ENCODE peak calls at places on chromosome 10, in nine cellular contexts. One of them, this sample, is unnamed.

GRCh38 chr10:62248465-62248864 is 20.2 kb downstream of the RTKN2 start:
- DNase-seq in activated CD4-positive, alpha-beta T cell treated with anti-CD3 and anti-CD28 coated beads, Interleukin-2, amount 50 U/mL, for 24 hours: no peak
- DNase-seq in germinal center: no peak
- DNase-seq in Peyer's patch: no peak
- DNase-seq in fibroblast of the aortic adventitia: peak
- DNase-seq in adrenal gland: no peak
- DNase-seq in GM12865: no peak
- DNase-seq in NCI-H1092: no peak
- DNase-seq in A549: no peak
- DNase-seq in this sample: no peak

GRCh38 chr10:126118476-126118875 is 222.1 kb downstream of the FANK1 start:
- DNase-seq in GM12865: no peak
- DNase-seq in germinal center: no peak
- DNase-seq in NCI-H1092: no peak
- DNase-seq in adrenal gland: no peak
- DNase-seq in Peyer's patch: no peak
- DNase-seq in activated CD4-positive, alpha-beta T cell treated with anti-CD3 and anti-CD28 coated beads, Interleukin-2, amount 50 U/mL, for 24 hours: no peak
- DNase-seq in fibroblast of the aortic adventitia: no peak
- DNase-seq in A549: no peak
- DNase-seq in this sample: no peak

GRCh38 chr10:5589071-5589962 is 64.6 kb downstream of the CALML3 start:
- DNase-seq in adrenal gland: no peak
- DNase-seq in activated CD4-positive, alpha-beta T cell treated with anti-CD3 and anti-CD28 coated beads, Interleukin-2, amount 50 U/mL, for 24 hours: no peak
- DNase-seq in NCI-H1092: no peak
- DNase-seq in GM12865: no peak
- DNase-seq in A549: no peak
- DNase-seq in Peyer's patch: no peak
- DNase-seq in fibroblast of the aortic adventitia: no peak
- DNase-seq in germinal center: no peak
- DNase-seq in this sample: no peak

GRCh38 chr10:34670101-34670500 is 145.0 kb downstream of the PARD3 start:
- DNase-seq in Peyer's patch: no peak
- DNase-seq in activated CD4-positive, alpha-beta T cell treated with anti-CD3 and anti-CD28 coated beads, Interleukin-2, amount 50 U/mL, for 24 hours: no peak
- DNase-seq in fibroblast of the aortic adventitia: no peak
- DNase-seq in GM12865: no peak
- DNase-seq in germinal center: no peak
- DNase-seq in adrenal gland: no peak
- DNase-seq in NCI-H1092: no peak
- DNase-seq in A549: no peak
- DNase-seq in this sample: no peak

GRCh38 chr10:13526952-13527863 is 1.6 kb downstream of the BEND7 start:
- DNase-seq in NCI-H1092: no peak
- DNase-seq in fibroblast of the aortic adventitia: peak
- DNase-seq in germinal center: no peak
- DNase-seq in A549: peak
- DNase-seq in GM12865: no peak
- DNase-seq in activated CD4-positive, alpha-beta T cell treated with anti-CD3 and anti-CD28 coated beads, Interleukin-2, amount 50 U/mL, for 24 hours: no peak
- DNase-seq in adrenal gland: no peak
- DNase-seq in Peyer's patch: no peak
- DNase-seq in this sample: no peak

GRCh38 chr10:1939016-1939415 is 201.7 kb upstream of the ADARB2 start:
- DNase-seq in germinal center: no peak
- DNase-seq in NCI-H1092: no peak
- DNase-seq in Peyer's patch: no peak
- DNase-seq in activated CD4-positive, alpha-beta T cell treated with anti-CD3 and anti-CD28 coated beads, Interleukin-2, amount 50 U/mL, for 24 hours: peak
- DNase-seq in A549: no peak
- DNase-seq in fibroblast of the aortic adventitia: no peak
- DNase-seq in adrenal gland: no peak
- DNase-seq in GM12865: no peak
- DNase-seq in this sample: no peak

GRCh38 chr10:34677591-34677990 is 137.5 kb downstream of the PARD3 start:
- DNase-seq in Peyer's patch: no peak
- DNase-seq in A549: no peak
- DNase-seq in activated CD4-positive, alpha-beta T cell treated with anti-CD3 and anti-CD28 coated beads, Interleukin-2, amount 50 U/mL, for 24 hours: no peak
- DNase-seq in GM12865: no peak
- DNase-seq in NCI-H1092: no peak
- DNase-seq in fibroblast of the aortic adventitia: no peak
- DNase-seq in germinal center: no peak
- DNase-seq in adrenal gland: no peak
- DNase-seq in this sample: no peak

GRCh38 chr10:79390551-79391229 is 43.4 kb downstream of the PPIF start:
- DNase-seq in germinal center: peak
- DNase-seq in NCI-H1092: no peak
- DNase-seq in Peyer's patch: peak
- DNase-seq in activated CD4-positive, alpha-beta T cell treated with anti-CD3 and anti-CD28 coated beads, Interleukin-2, amount 50 U/mL, for 24 hours: no peak
- DNase-seq in fibroblast of the aortic adventitia: no peak
- DNase-seq in A549: no peak
- DNase-seq in GM12865: peak
- DNase-seq in adrenal gland: peak
- DNase-seq in this sample: peak

GRCh38 chr10:49649294-49649693 is 30.2 kb upstream of the C10orf53 start:
- DNase-seq in GM12865: peak
- DNase-seq in adrenal gland: no peak
- DNase-seq in A549: no peak
- DNase-seq in activated CD4-positive, alpha-beta T cell treated with anti-CD3 and anti-CD28 coated beads, Interleukin-2, amount 50 U/mL, for 24 hours: no peak
- DNase-seq in NCI-H1092: no peak
- DNase-seq in Peyer's patch: no peak
- DNase-seq in fibroblast of the aortic adventitia: no peak
- DNase-seq in germinal center: peak
- DNase-seq in this sample: no peak

GRCh38 chr10:98255146-98255877 is 12.7 kb downstream of the LOXL4 start:
- DNase-seq in A549: no peak
- DNase-seq in Peyer's patch: no peak
- DNase-seq in NCI-H1092: no peak
- DNase-seq in adrenal gland: no peak
- DNase-seq in activated CD4-positive, alpha-beta T cell treated with anti-CD3 and anti-CD28 coated beads, Interleukin-2, amount 50 U/mL, for 24 hours: no peak
- DNase-seq in germinal center: no peak
- DNase-seq in GM12865: no peak
- DNase-seq in fibroblast of the aortic adventitia: no peak
- DNase-seq in this sample: no peak

GRCh38 chr10:27330074-27330473 is 89.5 kb upstream of the ACBD5 start:
- DNase-seq in germinal center: no peak
- DNase-seq in A549: no peak
- DNase-seq in adrenal gland: no peak
- DNase-seq in NCI-H1092: no peak
- DNase-seq in GM12865: no peak
- DNase-seq in fibroblast of the aortic adventitia: no peak
- DNase-seq in activated CD4-positive, alpha-beta T cell treated with anti-CD3 and anti-CD28 coated beads, Interleukin-2, amount 50 U/mL, for 24 hours: no peak
- DNase-seq in Peyer's patch: no peak
- DNase-seq in this sample: no peak

GRCh38 chr10:47405829-47406547 is 21.9 kb upstream of the ZNF488 start:
- DNase-seq in activated CD4-positive, alpha-beta T cell treated with anti-CD3 and anti-CD28 coated beads, Interleukin-2, amount 50 U/mL, for 24 hours: no peak
- DNase-seq in GM12865: no peak
- DNase-seq in A549: no peak
- DNase-seq in NCI-H1092: no peak
- DNase-seq in fibroblast of the aortic adventitia: no peak
- DNase-seq in germinal center: no peak
- DNase-seq in adrenal gland: no peak
- DNase-seq in Peyer's patch: no peak
- DNase-seq in this sample: no peak

GRCh38 chr10:67110286-67110685 is 184.4 kb downstream of the LRRTM3 start:
- DNase-seq in fibroblast of the aortic adventitia: no peak
- DNase-seq in germinal center: no peak
- DNase-seq in NCI-H1092: peak
- DNase-seq in A549: no peak
- DNase-seq in GM12865: no peak
- DNase-seq in Peyer's patch: no peak
- DNase-seq in adrenal gland: no peak
- DNase-seq in activated CD4-positive, alpha-beta T cell treated with anti-CD3 and anti-CD28 coated beads, Interleukin-2, amount 50 U/mL, for 24 hours: no peak
- DNase-seq in this sample: no peak

GRCh38 chr10:75722609-75723008 is 291.2 kb downstream of the LRMDA start:
- DNase-seq in A549: no peak
- DNase-seq in NCI-H1092: no peak
- DNase-seq in activated CD4-positive, alpha-beta T cell treated with anti-CD3 and anti-CD28 coated beads, Interleukin-2, amount 50 U/mL, for 24 hours: no peak
- DNase-seq in germinal center: no peak
- DNase-seq in Peyer's patch: no peak
- DNase-seq in GM12865: no peak
- DNase-seq in fibroblast of the aortic adventitia: no peak
- DNase-seq in adrenal gland: no peak
- DNase-seq in this sample: no peak

GRCh38 chr10:113382691-113383090 is 170.2 kb upstream of the HABP2 start:
- DNase-seq in Peyer's patch: no peak
- DNase-seq in adrenal gland: no peak
- DNase-seq in GM12865: no peak
- DNase-seq in activated CD4-positive, alpha-beta T cell treated with anti-CD3 and anti-CD28 coated beads, Interleukin-2, amount 50 U/mL, for 24 hours: no peak
- DNase-seq in germinal center: no peak
- DNase-seq in NCI-H1092: no peak
- DNase-seq in A549: no peak
- DNase-seq in fibroblast of the aortic adventitia: no peak
- DNase-seq in this sample: no peak

GRCh38 chr10:94683214-94684054 is at the start of gene CYP2C18:
- DNase-seq in activated CD4-positive, alpha-beta T cell treated with anti-CD3 and anti-CD28 coated beads, Interleukin-2, amount 50 U/mL, for 24 hours: no peak
- DNase-seq in GM12865: no peak
- DNase-seq in fibroblast of the aortic adventitia: no peak
- DNase-seq in germinal center: no peak
- DNase-seq in Peyer's patch: no peak
- DNase-seq in NCI-H1092: no peak
- DNase-seq in A549: no peak
- DNase-seq in adrenal gland: no peak
- DNase-seq in this sample: no peak

GRCh38 chr10:65142641-65143435 is 1621.6 kb downstream of the REEP3 start:
- DNase-seq in activated CD4-positive, alpha-beta T cell treated with anti-CD3 and anti-CD28 coated beads, Interleukin-2, amount 50 U/mL, for 24 hours: no peak
- DNase-seq in fibroblast of the aortic adventitia: no peak
- DNase-seq in GM12865: no peak
- DNase-seq in A549: no peak
- DNase-seq in adrenal gland: no peak
- DNase-seq in Peyer's patch: no peak
- DNase-seq in NCI-H1092: no peak
- DNase-seq in germinal center: no peak
- DNase-seq in this sample: no peak

GRCh38 chr10:78903351-78903940 is 165.3 kb upstream of the ZMIZ1 start:
- DNase-seq in germinal center: no peak
- DNase-seq in GM12865: no peak
- DNase-seq in activated CD4-positive, alpha-beta T cell treated with anti-CD3 and anti-CD28 coated beads, Interleukin-2, amount 50 U/mL, for 24 hours: no peak
- DNase-seq in fibroblast of the aortic adventitia: no peak
- DNase-seq in adrenal gland: no peak
- DNase-seq in A549: no peak
- DNase-seq in Peyer's patch: no peak
- DNase-seq in NCI-H1092: no peak
- DNase-seq in this sample: no peak

GRCh38 chr10:95739046-95739445 is 16.9 kb upstream of the ENTPD1 start:
- DNase-seq in adrenal gland: no peak
- DNase-seq in activated CD4-positive, alpha-beta T cell treated with anti-CD3 and anti-CD28 coated beads, Interleukin-2, amount 50 U/mL, for 24 hours: no peak
- DNase-seq in germinal center: no peak
- DNase-seq in Peyer's patch: no peak
- DNase-seq in GM12865: no peak
- DNase-seq in fibroblast of the aortic adventitia: no peak
- DNase-seq in A549: no peak
- DNase-seq in NCI-H1092: no peak
- DNase-seq in this sample: no peak

GRCh38 chr10:74753295-74754211 is 72.8 kb upstream of the KAT6B start:
- DNase-seq in germinal center: no peak
- DNase-seq in A549: no peak
- DNase-seq in activated CD4-positive, alpha-beta T cell treated with anti-CD3 and anti-CD28 coated beads, Interleukin-2, amount 50 U/mL, for 24 hours: no peak
- DNase-seq in GM12865: no peak
- DNase-seq in adrenal gland: peak
- DNase-seq in Peyer's patch: no peak
- DNase-seq in NCI-H1092: no peak
- DNase-seq in fibroblast of the aortic adventitia: peak
- DNase-seq in this sample: no peak

GRCh38 chr10:78448470-78448869 is 414.8 kb downstream of the RPS24 start:
- DNase-seq in A549: no peak
- DNase-seq in Peyer's patch: no peak
- DNase-seq in germinal center: no peak
- DNase-seq in NCI-H1092: no peak
- DNase-seq in adrenal gland: no peak
- DNase-seq in activated CD4-positive, alpha-beta T cell treated with anti-CD3 and anti-CD28 coated beads, Interleukin-2, amount 50 U/mL, for 24 hours: no peak
- DNase-seq in fibroblast of the aortic adventitia: no peak
- DNase-seq in GM12865: no peak
- DNase-seq in this sample: no peak

GRCh38 chr10:125840955-125841354 is 17.6 kb downstream of the BCCIP start:
- DNase-seq in activated CD4-positive, alpha-beta T cell treated with anti-CD3 and anti-CD28 coated beads, Interleukin-2, amount 50 U/mL, for 24 hours: no peak
- DNase-seq in germinal center: no peak
- DNase-seq in GM12865: no peak
- DNase-seq in Peyer's patch: no peak
- DNase-seq in NCI-H1092: no peak
- DNase-seq in adrenal gland: no peak
- DNase-seq in A549: no peak
- DNase-seq in fibroblast of the aortic adventitia: no peak
- DNase-seq in this sample: no peak

GRCh38 chr10:49112851-49113250 is 2.5 kb downstream of the VSTM4 start:
- DNase-seq in fibroblast of the aortic adventitia: no peak
- DNase-seq in NCI-H1092: no peak
- DNase-seq in A549: no peak
- DNase-seq in GM12865: no peak
- DNase-seq in germinal center: no peak
- DNase-seq in Peyer's patch: no peak
- DNase-seq in activated CD4-positive, alpha-beta T cell treated with anti-CD3 and anti-CD28 coated beads, Interleukin-2, amount 50 U/mL, for 24 hours: no peak
- DNase-seq in adrenal gland: no peak
- DNase-seq in this sample: no peak

GRCh38 chr10:88028654-88029053 is 165.2 kb downstream of the PTEN start:
- DNase-seq in GM12865: peak
- DNase-seq in adrenal gland: no peak
- DNase-seq in fibroblast of the aortic adventitia: no peak
- DNase-seq in A549: no peak
- DNase-seq in NCI-H1092: no peak
- DNase-seq in germinal center: no peak
- DNase-seq in Peyer's patch: no peak
- DNase-seq in activated CD4-positive, alpha-beta T cell treated with anti-CD3 and anti-CD28 coated beads, Interleukin-2, amount 50 U/mL, for 24 hours: no peak
- DNase-seq in this sample: no peak

GRCh38 chr10:29039659-29040309 is 249.1 kb upstream of the LYZL1 start:
- DNase-seq in Peyer's patch: no peak
- DNase-seq in A549: no peak
- DNase-seq in germinal center: no peak
- DNase-seq in fibroblast of the aortic adventitia: peak
- DNase-seq in activated CD4-positive, alpha-beta T cell treated with anti-CD3 and anti-CD28 coated beads, Interleukin-2, amount 50 U/mL, for 24 hours: no peak
- DNase-seq in GM12865: no peak
- DNase-seq in adrenal gland: no peak
- DNase-seq in NCI-H1092: no peak
- DNase-seq in this sample: no peak

GRCh38 chr10:125707852-125708468 is 11.5 kb upstream of the EDRF1 start:
- DNase-seq in fibroblast of the aortic adventitia: peak
- DNase-seq in A549: peak
- DNase-seq in NCI-H1092: no peak
- DNase-seq in Peyer's patch: no peak
- DNase-seq in germinal center: no peak
- DNase-seq in GM12865: no peak
- DNase-seq in activated CD4-positive, alpha-beta T cell treated with anti-CD3 and anti-CD28 coated beads, Interleukin-2, amount 50 U/mL, for 24 hours: no peak
- DNase-seq in adrenal gland: no peak
- DNase-seq in this sample: no peak

This sample was measured in GM13976.